ENCODE peak calls at places on chromosomes 2 and 18, in ten cellular contexts. One of them, this sample, is unnamed. For H3K36me3, the result is how much of the 10 kb centered on the place peaks cover.

GRCh38 chr18:36496022-36496421 is 198.5 kb downstream of the FHOD3 start:
- DNase-seq in tibial nerve: no peak
- DNase-seq in right lobe of liver: no peak
- DNase-seq in adipocyte: peak
- DNase-seq in psoas muscle: no peak
- DNase-seq in osteoblast: no peak
- DNase-seq in NT2/D1: no peak
- DNase-seq in PC-3: no peak
- DNase-seq in BJ: no peak
- DNase-seq in H7: no peak
- DNase-seq in this sample: no peak

GRCh38 chr2:15919716-15920444 is 20.5 kb upstream of the MYCN start:
- DNase-seq in psoas muscle: no peak
- DNase-seq in tibial nerve: no peak
- DNase-seq in adipocyte: no peak
- DNase-seq in osteoblast: no peak
- DNase-seq in right lobe of liver: no peak
- DNase-seq in PC-3: peak
- DNase-seq in BJ: no peak
- DNase-seq in H7: no peak
- DNase-seq in NT2/D1: no peak
- DNase-seq in this sample: peak

GRCh38 chr2:136402281-136402680 is 284.3 kb upstream of the CXCR4 start:
- DNase-seq in PC-3: no peak
- DNase-seq in NT2/D1: no peak
- DNase-seq in right lobe of liver: no peak
- DNase-seq in osteoblast: no peak
- DNase-seq in tibial nerve: no peak
- DNase-seq in adipocyte: no peak
- DNase-seq in BJ: no peak
- DNase-seq in H7: no peak
- DNase-seq in psoas muscle: no peak
- DNase-seq in this sample: no peak

GRCh38 chr2:127770973-127771735 is 39.8 kb downstream of the WDR33 start:
- DNase-seq in adipocyte: peak
- DNase-seq in osteoblast: peak
- DNase-seq in PC-3: peak
- DNase-seq in NT2/D1: no peak
- DNase-seq in right lobe of liver: no peak
- DNase-seq in psoas muscle: no peak
- DNase-seq in H7: no peak
- DNase-seq in tibial nerve: no peak
- DNase-seq in BJ: peak
- DNase-seq in this sample: no peak

GRCh38 chr2:182870227-182870626 is 3.8 kb upstream of the FRZB start:
- DNase-seq in NT2/D1: peak
- DNase-seq in BJ: no peak
- DNase-seq in adipocyte: no peak
- DNase-seq in psoas muscle: no peak
- DNase-seq in osteoblast: peak
- DNase-seq in right lobe of liver: no peak
- DNase-seq in H7: peak
- DNase-seq in PC-3: peak
- DNase-seq in tibial nerve: no peak
- DNase-seq in this sample: no peak

GRCh38 chr2:97674396-97674795 is 4.9 kb downstream of the C2orf92 start:
- DNase-seq in H7: no peak
- DNase-seq in osteoblast: peak
- DNase-seq in BJ: no peak
- DNase-seq in adipocyte: no peak
- DNase-seq in PC-3: no peak
- DNase-seq in psoas muscle: no peak
- DNase-seq in tibial nerve: no peak
- DNase-seq in NT2/D1: no peak
- DNase-seq in right lobe of liver: no peak
- DNase-seq in this sample: no peak

GRCh38 chr18:78932281-78932680 is 47.3 kb upstream of the SALL3 start:
- DNase-seq in NT2/D1: no peak
- DNase-seq in H7: no peak
- DNase-seq in psoas muscle: no peak
- DNase-seq in right lobe of liver: peak
- DNase-seq in adipocyte: no peak
- DNase-seq in osteoblast: no peak
- DNase-seq in tibial nerve: no peak
- DNase-seq in BJ: no peak
- DNase-seq in PC-3: no peak
- DNase-seq in this sample: no peak

GRCh38 chr2:67318966-67319590 is 78.1 kb upstream of the ETAA1 start:
- DNase-seq in NT2/D1: no peak
- DNase-seq in adipocyte: no peak
- DNase-seq in right lobe of liver: no peak
- DNase-seq in psoas muscle: no peak
- DNase-seq in tibial nerve: no peak
- DNase-seq in osteoblast: no peak
- DNase-seq in H7: no peak
- DNase-seq in PC-3: no peak
- DNase-seq in BJ: no peak
- DNase-seq in this sample: no peak

GRCh38 chr18:21479721-21480120 is 120.8 kb downstream of the ESCO1 start:
- DNase-seq in tibial nerve: no peak
- DNase-seq in adipocyte: no peak
- DNase-seq in osteoblast: no peak
- DNase-seq in NT2/D1: no peak
- DNase-seq in PC-3: no peak
- DNase-seq in H7: no peak
- DNase-seq in BJ: no peak
- DNase-seq in psoas muscle: no peak
- DNase-seq in right lobe of liver: no peak
- DNase-seq in this sample: no peak

DNA sequence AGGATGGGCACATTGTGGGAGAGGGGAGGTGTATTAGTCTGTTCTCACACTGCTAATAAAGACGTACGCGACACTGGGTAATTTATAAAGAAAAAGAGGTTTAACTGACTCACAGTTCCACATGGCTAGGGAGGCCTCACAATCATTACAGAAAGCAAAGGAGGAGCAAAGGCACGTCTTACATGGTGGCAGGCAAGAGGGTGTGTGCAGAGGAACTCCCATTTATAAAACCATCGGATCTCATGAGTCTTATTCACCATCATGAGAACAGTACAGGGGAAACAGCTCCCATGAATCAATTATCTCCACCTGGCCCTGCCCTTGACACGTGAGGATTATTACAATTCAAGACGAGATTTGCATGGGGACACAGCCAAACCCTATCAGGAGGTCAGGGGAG is 266.7 kb downstream of the HAUS1 start:
- DNase-seq in tibial nerve: no peak
- DNase-seq in osteoblast: no peak
- DNase-seq in NT2/D1: no peak
- DNase-seq in BJ: no peak
- DNase-seq in psoas muscle: no peak
- DNase-seq in right lobe of liver: no peak
- DNase-seq in PC-3: no peak
- DNase-seq in adipocyte: no peak
- DNase-seq in H7: no peak
- DNase-seq in this sample: no peak
- H3K36me3 ChIP-seq in tibial nerve: under half
- H3K36me3 ChIP-seq in osteoblast: under half
- H3K36me3 ChIP-seq in NT2/D1: under half
- H3K36me3 ChIP-seq in BJ: under half
- H3K36me3 ChIP-seq in psoas muscle: under half
- H3K36me3 ChIP-seq in right lobe of liver: under half
- H3K36me3 ChIP-seq in PC-3: under half
- H3K36me3 ChIP-seq in adipocyte: under half
- H3K36me3 ChIP-seq in H7: under half
- H3K36me3 ChIP-seq in this sample: under half

DNA sequence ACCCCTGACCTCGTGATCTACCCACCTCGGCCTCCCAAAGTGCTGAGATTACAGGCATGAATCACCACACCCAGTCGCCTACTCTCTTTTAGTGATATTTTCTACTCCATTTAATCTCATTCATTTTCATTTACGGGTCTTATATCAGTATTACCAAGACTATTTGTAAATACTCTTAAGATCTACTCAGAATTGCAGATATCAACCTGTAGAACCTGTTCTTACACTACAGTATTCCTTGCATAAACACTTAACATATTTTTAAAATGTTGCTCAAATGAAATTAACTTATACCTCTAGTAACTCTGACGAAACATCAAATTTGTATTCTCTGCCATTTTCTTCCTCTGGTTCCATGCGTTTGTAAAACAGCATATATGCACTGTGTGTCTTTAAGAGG is 79.3 kb downstream of the C2orf74 start:
- DNase-seq in adipocyte: no peak
- DNase-seq in H7: no peak
- DNase-seq in PC-3: no peak
- DNase-seq in right lobe of liver: no peak
- DNase-seq in NT2/D1: no peak
- DNase-seq in osteoblast: peak
- DNase-seq in tibial nerve: no peak
- DNase-seq in BJ: no peak
- DNase-seq in psoas muscle: no peak
- DNase-seq in this sample: no peak
- H3K36me3 ChIP-seq in adipocyte: half or more
- H3K36me3 ChIP-seq in H7: under half
- H3K36me3 ChIP-seq in PC-3: under half
- H3K36me3 ChIP-seq in right lobe of liver: under half
- H3K36me3 ChIP-seq in NT2/D1: under half
- H3K36me3 ChIP-seq in osteoblast: under half
- H3K36me3 ChIP-seq in tibial nerve: half or more
- H3K36me3 ChIP-seq in BJ: under half
- H3K36me3 ChIP-seq in psoas muscle: half or more
- H3K36me3 ChIP-seq in this sample: under half

DNA sequence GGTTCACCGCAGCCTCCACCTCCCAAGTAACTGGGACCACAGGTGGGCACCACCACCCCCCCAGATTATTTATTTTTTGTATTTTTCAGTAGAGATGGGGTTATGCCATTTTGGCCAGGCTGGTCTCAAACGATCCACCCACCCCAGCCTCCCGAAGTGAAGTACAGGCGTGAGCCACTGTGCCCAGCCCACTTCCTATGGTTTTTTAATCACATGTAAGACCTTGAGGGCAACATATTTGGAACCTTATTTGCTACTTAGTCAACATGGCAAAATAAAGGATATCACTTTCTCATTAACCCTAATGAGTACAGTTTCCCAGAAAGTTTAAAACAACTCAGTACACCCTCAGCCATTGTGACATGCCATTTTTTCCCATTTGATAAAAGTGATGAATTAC is 64.7 kb downstream of the EIF5B start:
- DNase-seq in right lobe of liver: no peak
- DNase-seq in osteoblast: no peak
- DNase-seq in BJ: no peak
- DNase-seq in NT2/D1: no peak
- DNase-seq in PC-3: no peak
- DNase-seq in tibial nerve: no peak
- DNase-seq in psoas muscle: no peak
- DNase-seq in adipocyte: no peak
- DNase-seq in H7: no peak
- DNase-seq in this sample: no peak
- H3K36me3 ChIP-seq in right lobe of liver: under half
- H3K36me3 ChIP-seq in osteoblast: half or more
- H3K36me3 ChIP-seq in BJ: under half
- H3K36me3 ChIP-seq in NT2/D1: half or more
- H3K36me3 ChIP-seq in PC-3: half or more
- H3K36me3 ChIP-seq in tibial nerve: half or more
- H3K36me3 ChIP-seq in psoas muscle: half or more
- H3K36me3 ChIP-seq in adipocyte: half or more
- H3K36me3 ChIP-seq in H7: under half
- H3K36me3 ChIP-seq in this sample: half or more

DNA sequence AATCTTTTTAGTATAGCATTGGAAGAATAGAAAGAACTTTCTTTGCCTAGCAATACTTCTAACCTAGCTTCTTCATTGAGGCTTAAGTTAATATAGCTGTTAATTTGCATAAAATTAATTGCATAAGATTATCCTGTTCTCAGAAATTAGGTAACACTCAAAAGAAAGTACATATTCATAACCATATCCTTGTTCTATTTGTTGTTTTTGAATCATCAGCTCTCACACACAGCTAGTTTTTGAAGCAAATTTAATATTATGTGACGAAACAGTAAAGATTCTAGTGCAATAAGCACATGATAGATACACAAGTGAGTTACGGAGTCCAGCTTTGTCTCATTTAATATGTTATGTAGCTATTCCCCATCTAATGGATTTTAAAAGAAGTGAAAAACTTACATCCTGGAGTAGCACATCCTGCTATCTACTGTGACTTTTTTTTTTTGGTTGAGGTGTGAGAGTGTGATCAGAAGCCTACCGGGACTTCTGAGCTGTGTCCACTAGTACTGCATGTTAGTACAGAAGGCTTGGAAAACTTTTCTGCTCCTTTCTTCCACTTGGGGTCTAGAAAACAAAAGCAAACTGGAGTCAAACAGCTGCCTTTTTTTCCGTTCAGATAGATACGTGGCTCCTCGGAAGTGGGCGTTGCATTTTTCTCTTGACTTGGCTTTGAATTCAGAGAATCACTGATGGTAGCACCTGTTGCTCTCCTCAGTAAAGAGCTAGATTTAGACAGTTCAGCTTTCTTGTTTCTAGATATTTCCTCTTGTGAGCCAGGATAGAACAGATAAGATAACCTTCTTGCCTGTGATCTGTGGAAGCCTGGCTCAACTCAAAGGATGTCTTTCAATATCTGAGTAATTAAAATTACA is 27.2 kb downstream of the KDM3A start:
- DNase-seq in osteoblast: no peak
- DNase-seq in tibial nerve: no peak
- DNase-seq in right lobe of liver: no peak
- DNase-seq in BJ: no peak
- DNase-seq in psoas muscle: no peak
- DNase-seq in H7: no peak
- DNase-seq in NT2/D1: no peak
- DNase-seq in PC-3: no peak
- DNase-seq in adipocyte: no peak
- DNase-seq in this sample: no peak
- H3K36me3 ChIP-seq in osteoblast: half or more
- H3K36me3 ChIP-seq in tibial nerve: half or more
- H3K36me3 ChIP-seq in right lobe of liver: under half
- H3K36me3 ChIP-seq in BJ: under half
- H3K36me3 ChIP-seq in psoas muscle: half or more
- H3K36me3 ChIP-seq in H7: under half
- H3K36me3 ChIP-seq in NT2/D1: half or more
- H3K36me3 ChIP-seq in PC-3: half or more
- H3K36me3 ChIP-seq in adipocyte: half or more
- H3K36me3 ChIP-seq in this sample: half or more